ENCODE peak calls at places on chromosomes 1 and 21, in nine cellular contexts. One of them, this sample, is unnamed. For H3K4me1, the result is how much of the 10 kb centered on the place peaks cover.

GRCh38 chr1:203796223-203796747 is 862 bp downstream of the ZBED6 start:
- DNase-seq in heart right ventricle: no peak
- DNase-seq in CD8-positive, alpha-beta memory T cell: peak
- DNase-seq in adrenal gland: peak
- DNase-seq in A549: peak
- DNase-seq in ovary: no peak
- DNase-seq in CD4-positive, alpha-beta memory T cell: peak
- DNase-seq in pancreas: no peak
- DNase-seq in PC-3: peak
- DNase-seq in this sample: no peak

GRCh38 chr1:201769966-201770365 is 59.0 kb upstream of the IPO9 start:
- DNase-seq in heart right ventricle: peak
- DNase-seq in CD8-positive, alpha-beta memory T cell: no peak
- DNase-seq in adrenal gland: no peak
- DNase-seq in A549: no peak
- DNase-seq in ovary: no peak
- DNase-seq in CD4-positive, alpha-beta memory T cell: no peak
- DNase-seq in pancreas: no peak
- DNase-seq in PC-3: no peak
- DNase-seq in this sample: no peak

GRCh38 chr1:10736623-10737267 is 59.7 kb downstream of the CASZ1 start:
- DNase-seq in heart right ventricle: no peak
- DNase-seq in CD8-positive, alpha-beta memory T cell: no peak
- DNase-seq in adrenal gland: peak
- DNase-seq in A549: no peak
- DNase-seq in ovary: no peak
- DNase-seq in CD4-positive, alpha-beta memory T cell: no peak
- DNase-seq in pancreas: peak
- DNase-seq in PC-3: no peak
- DNase-seq in this sample: no peak

GRCh38 chr1:161081151-161081405 is 8.3 kb downstream of the NECTIN4 start:
- DNase-seq in heart right ventricle: no peak
- DNase-seq in CD8-positive, alpha-beta memory T cell: no peak
- DNase-seq in adrenal gland: no peak
- DNase-seq in A549: no peak
- DNase-seq in ovary: no peak
- DNase-seq in CD4-positive, alpha-beta memory T cell: no peak
- DNase-seq in pancreas: no peak
- DNase-seq in PC-3: no peak
- DNase-seq in this sample: peak

GRCh38 chr1:112515311-112516009 is 6.7 kb downstream of the WNT2B start:
- DNase-seq in heart right ventricle: no peak
- DNase-seq in CD8-positive, alpha-beta memory T cell: no peak
- DNase-seq in adrenal gland: peak
- DNase-seq in A549: no peak
- DNase-seq in ovary: no peak
- DNase-seq in CD4-positive, alpha-beta memory T cell: no peak
- DNase-seq in pancreas: no peak
- DNase-seq in PC-3: peak
- DNase-seq in this sample: no peak

GRCh38 chr21:20086508-20086907 is 911.7 kb upstream of the NCAM2 start:
- DNase-seq in heart right ventricle: no peak
- DNase-seq in CD8-positive, alpha-beta memory T cell: no peak
- DNase-seq in adrenal gland: no peak
- DNase-seq in A549: no peak
- DNase-seq in ovary: no peak
- DNase-seq in CD4-positive, alpha-beta memory T cell: no peak
- DNase-seq in pancreas: no peak
- DNase-seq in PC-3: no peak
- DNase-seq in this sample: no peak

GRCh38 chr1:62424412-62424811 is 12.4 kb upstream of the USP1 start:
- DNase-seq in heart right ventricle: no peak
- DNase-seq in CD8-positive, alpha-beta memory T cell: no peak
- DNase-seq in adrenal gland: no peak
- DNase-seq in A549: no peak
- DNase-seq in ovary: no peak
- DNase-seq in CD4-positive, alpha-beta memory T cell: no peak
- DNase-seq in pancreas: no peak
- DNase-seq in PC-3: no peak
- DNase-seq in this sample: no peak

GRCh38 chr1:223140551-223140950 is 2.5 kb downstream of the TLR5 start:
- DNase-seq in heart right ventricle: no peak
- DNase-seq in CD8-positive, alpha-beta memory T cell: no peak
- DNase-seq in adrenal gland: no peak
- DNase-seq in A549: no peak
- DNase-seq in ovary: no peak
- DNase-seq in CD4-positive, alpha-beta memory T cell: no peak
- DNase-seq in pancreas: no peak
- DNase-seq in PC-3: no peak
- DNase-seq in this sample: no peak

GRCh38 chr1:181179980-181180964 is 91.8 kb downstream of the IER5 start:
- DNase-seq in heart right ventricle: peak
- DNase-seq in CD8-positive, alpha-beta memory T cell: no peak
- DNase-seq in adrenal gland: peak
- DNase-seq in A549: no peak
- DNase-seq in ovary: peak
- DNase-seq in CD4-positive, alpha-beta memory T cell: peak
- DNase-seq in pancreas: no peak
- DNase-seq in PC-3: no peak
- DNase-seq in this sample: no peak

GRCh38 chr1:59272507-59272906 is 24.4 kb upstream of the FGGY start:
- DNase-seq in heart right ventricle: no peak
- DNase-seq in CD8-positive, alpha-beta memory T cell: no peak
- DNase-seq in adrenal gland: no peak
- DNase-seq in A549: no peak
- DNase-seq in ovary: no peak
- DNase-seq in CD4-positive, alpha-beta memory T cell: no peak
- DNase-seq in pancreas: no peak
- DNase-seq in PC-3: peak
- DNase-seq in this sample: peak

GRCh38 chr1:92709738-92710137 is 75.2 kb downstream of the EVI5 start:
- DNase-seq in heart right ventricle: no peak
- DNase-seq in CD8-positive, alpha-beta memory T cell: no peak
- DNase-seq in adrenal gland: peak
- DNase-seq in A549: peak
- DNase-seq in ovary: no peak
- DNase-seq in CD4-positive, alpha-beta memory T cell: no peak
- DNase-seq in pancreas: peak
- DNase-seq in PC-3: peak
- DNase-seq in this sample: peak

GRCh38 chr1:43207229-43207853 is 35.2 kb downstream of the CFAP57 start:
- DNase-seq in heart right ventricle: no peak
- DNase-seq in CD8-positive, alpha-beta memory T cell: no peak
- DNase-seq in adrenal gland: no peak
- DNase-seq in A549: peak
- DNase-seq in ovary: no peak
- DNase-seq in CD4-positive, alpha-beta memory T cell: no peak
- DNase-seq in pancreas: no peak
- DNase-seq in PC-3: no peak
- DNase-seq in this sample: peak

GRCh38 chr1:55443175-55443933 is 228.2 kb upstream of the USP24 start:
- DNase-seq in heart right ventricle: peak
- DNase-seq in CD8-positive, alpha-beta memory T cell: no peak
- DNase-seq in adrenal gland: peak
- DNase-seq in A549: peak
- DNase-seq in ovary: peak
- DNase-seq in CD4-positive, alpha-beta memory T cell: no peak
- DNase-seq in pancreas: no peak
- DNase-seq in PC-3: peak
- DNase-seq in this sample: peak

GRCh38 chr1:9181176-9181906 is 52.4 kb upstream of the GPR157 start:
- DNase-seq in heart right ventricle: peak
- DNase-seq in CD8-positive, alpha-beta memory T cell: peak
- DNase-seq in adrenal gland: peak
- DNase-seq in A549: peak
- DNase-seq in ovary: peak
- DNase-seq in CD4-positive, alpha-beta memory T cell: peak
- DNase-seq in pancreas: peak
- DNase-seq in PC-3: peak
- DNase-seq in this sample: no peak

GRCh38 chr1:169119405-169119804 is 12.9 kb downstream of the ATP1B1 start:
- DNase-seq in heart right ventricle: no peak
- DNase-seq in CD8-positive, alpha-beta memory T cell: no peak
- DNase-seq in adrenal gland: no peak
- DNase-seq in A549: peak
- DNase-seq in ovary: no peak
- DNase-seq in CD4-positive, alpha-beta memory T cell: no peak
- DNase-seq in pancreas: no peak
- DNase-seq in PC-3: peak
- DNase-seq in this sample: no peak
- H3K4me1 ChIP-seq in heart right ventricle: under half
- H3K4me1 ChIP-seq in CD8-positive, alpha-beta memory T cell: under half
- H3K4me1 ChIP-seq in adrenal gland: under half
- H3K4me1 ChIP-seq in A549: half or more
- H3K4me1 ChIP-seq in ovary: under half
- H3K4me1 ChIP-seq in CD4-positive, alpha-beta memory T cell: under half
- H3K4me1 ChIP-seq in pancreas: under half
- H3K4me1 ChIP-seq in PC-3: under half
- H3K4me1 ChIP-seq in this sample: under half

GRCh38 chr1:24793762-24794161 is 48.5 kb downstream of the CLIC4 start:
- DNase-seq in heart right ventricle: no peak
- DNase-seq in CD8-positive, alpha-beta memory T cell: no peak
- DNase-seq in adrenal gland: no peak
- DNase-seq in A549: peak
- DNase-seq in ovary: no peak
- DNase-seq in CD4-positive, alpha-beta memory T cell: no peak
- DNase-seq in pancreas: no peak
- DNase-seq in PC-3: no peak
- DNase-seq in this sample: peak

GRCh38 chr1:24790490-24790889 is 45.2 kb downstream of the CLIC4 start:
- DNase-seq in heart right ventricle: no peak
- DNase-seq in CD8-positive, alpha-beta memory T cell: no peak
- DNase-seq in adrenal gland: no peak
- DNase-seq in A549: no peak
- DNase-seq in ovary: no peak
- DNase-seq in CD4-positive, alpha-beta memory T cell: no peak
- DNase-seq in pancreas: no peak
- DNase-seq in PC-3: no peak
- DNase-seq in this sample: no peak

GRCh38 chr1:24801169-24801568 is 55.9 kb downstream of the CLIC4 start:
- DNase-seq in heart right ventricle: no peak
- DNase-seq in CD8-positive, alpha-beta memory T cell: no peak
- DNase-seq in adrenal gland: no peak
- DNase-seq in A549: no peak
- DNase-seq in ovary: no peak
- DNase-seq in CD4-positive, alpha-beta memory T cell: no peak
- DNase-seq in pancreas: no peak
- DNase-seq in PC-3: no peak
- DNase-seq in this sample: no peak

GRCh38 chr1:24796524-24796923 is 51.3 kb downstream of the CLIC4 start:
- DNase-seq in heart right ventricle: no peak
- DNase-seq in CD8-positive, alpha-beta memory T cell: no peak
- DNase-seq in adrenal gland: no peak
- DNase-seq in A549: no peak
- DNase-seq in ovary: no peak
- DNase-seq in CD4-positive, alpha-beta memory T cell: no peak
- DNase-seq in pancreas: no peak
- DNase-seq in PC-3: no peak
- DNase-seq in this sample: no peak

GRCh38 chr1:24795236-24795635 is 50.0 kb downstream of the CLIC4 start:
- DNase-seq in heart right ventricle: no peak
- DNase-seq in CD8-positive, alpha-beta memory T cell: no peak
- DNase-seq in adrenal gland: no peak
- DNase-seq in A549: no peak
- DNase-seq in ovary: no peak
- DNase-seq in CD4-positive, alpha-beta memory T cell: no peak
- DNase-seq in pancreas: no peak
- DNase-seq in PC-3: no peak
- DNase-seq in this sample: no peak
- H3K27ac ChIP-seq in heart right ventricle: peak
- H3K27ac ChIP-seq in CD8-positive, alpha-beta memory T cell: no peak
- H3K27ac ChIP-seq in adrenal gland: no peak
- H3K27ac ChIP-seq in A549: peak
- H3K27ac ChIP-seq in ovary: no peak
- H3K27ac ChIP-seq in CD4-positive, alpha-beta memory T cell: no peak
- H3K27ac ChIP-seq in pancreas: no peak
- H3K27ac ChIP-seq in PC-3: no peak
- H3K27ac ChIP-seq in this sample: no peak

DNA sequence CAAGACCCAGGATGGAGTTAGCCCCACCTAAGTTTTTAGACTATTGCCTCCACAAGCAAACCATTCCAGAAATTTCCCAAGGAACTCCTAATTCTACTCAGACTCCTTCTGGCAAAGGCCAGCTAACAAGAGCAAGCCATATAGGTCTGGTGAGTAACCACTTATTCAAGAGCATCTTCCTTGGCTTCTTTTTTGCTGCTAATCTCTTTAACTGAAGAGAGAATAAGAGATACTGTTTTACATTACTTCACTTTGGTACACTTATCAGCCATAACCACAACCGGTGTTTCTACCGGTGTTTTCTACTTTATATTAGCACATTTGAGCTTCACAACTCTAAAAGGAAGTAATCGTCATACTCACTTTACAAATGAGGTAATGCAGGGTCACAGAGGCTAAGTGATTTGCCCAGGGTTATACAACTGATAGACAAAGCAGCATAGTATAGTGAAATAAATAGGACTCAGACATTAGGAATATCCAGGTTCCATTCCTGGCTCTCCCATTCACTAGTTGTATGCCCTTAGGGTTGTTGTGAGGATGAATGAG is 1.7 kb upstream of the EPS15 start:
- DNase-seq in heart right ventricle: no peak
- DNase-seq in CD8-positive, alpha-beta memory T cell: no peak
- DNase-seq in adrenal gland: no peak
- DNase-seq in A549: no peak
- DNase-seq in ovary: no peak
- DNase-seq in CD4-positive, alpha-beta memory T cell: peak
- DNase-seq in pancreas: no peak
- DNase-seq in PC-3: no peak
- DNase-seq in this sample: peak
- H3K4me1 ChIP-seq in heart right ventricle: under half
- H3K4me1 ChIP-seq in CD8-positive, alpha-beta memory T cell: under half
- H3K4me1 ChIP-seq in adrenal gland: under half
- H3K4me1 ChIP-seq in A549: under half
- H3K4me1 ChIP-seq in ovary: under half
- H3K4me1 ChIP-seq in CD4-positive, alpha-beta memory T cell: under half
- H3K4me1 ChIP-seq in pancreas: under half
- H3K4me1 ChIP-seq in PC-3: under half
- H3K4me1 ChIP-seq in this sample: under half

DNA sequence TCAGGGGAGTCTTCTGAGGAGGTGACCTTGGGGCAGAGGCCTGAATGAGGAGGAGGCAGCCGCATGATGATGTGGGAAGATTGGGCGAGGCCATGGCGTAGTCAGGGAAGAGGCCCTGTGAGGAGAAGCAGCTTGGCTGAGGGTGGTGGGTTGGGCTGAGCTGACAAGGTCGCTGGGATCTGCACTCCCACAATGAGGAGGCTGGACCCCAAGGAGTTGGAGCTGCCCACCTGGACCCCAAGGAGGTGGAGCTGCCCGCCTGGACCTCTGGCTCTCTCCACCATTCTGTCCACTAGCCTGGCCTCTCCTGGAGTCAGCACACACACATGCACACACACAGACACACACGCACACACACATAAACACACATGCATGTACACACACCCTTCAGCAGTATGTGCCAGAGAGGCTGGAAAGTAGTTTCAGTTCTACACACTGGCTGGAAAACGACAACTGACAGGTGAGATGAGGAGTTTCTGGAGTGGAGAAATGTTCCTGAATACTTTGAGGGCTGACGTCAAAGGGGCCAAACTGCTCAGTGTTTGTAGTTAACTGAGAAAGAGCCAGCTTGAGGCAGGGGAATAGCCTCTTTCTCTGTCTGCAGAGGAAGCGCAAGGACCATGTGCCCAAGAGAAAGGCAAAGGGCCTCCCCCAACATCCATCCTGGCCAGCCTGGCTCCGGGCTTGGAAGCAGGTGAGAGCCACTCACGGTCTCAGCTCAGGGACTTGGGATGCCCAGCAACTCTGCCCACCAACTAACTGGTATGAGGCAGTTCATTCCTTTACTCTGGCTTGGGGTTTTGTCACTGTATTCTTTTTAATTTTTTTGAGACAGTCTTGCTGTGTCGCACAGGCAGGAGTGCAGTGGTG is 7.1 kb downstream of the SMPDL3B start:
- DNase-seq in heart right ventricle: no peak
- DNase-seq in CD8-positive, alpha-beta memory T cell: no peak
- DNase-seq in adrenal gland: no peak
- DNase-seq in A549: no peak
- DNase-seq in ovary: no peak
- DNase-seq in CD4-positive, alpha-beta memory T cell: no peak
- DNase-seq in pancreas: no peak
- DNase-seq in PC-3: no peak
- DNase-seq in this sample: no peak
- H3K27ac ChIP-seq in heart right ventricle: no peak
- H3K27ac ChIP-seq in CD8-positive, alpha-beta memory T cell: no peak
- H3K27ac ChIP-seq in adrenal gland: no peak
- H3K27ac ChIP-seq in A549: no peak
- H3K27ac ChIP-seq in ovary: no peak
- H3K27ac ChIP-seq in CD4-positive, alpha-beta memory T cell: no peak
- H3K27ac ChIP-seq in pancreas: no peak
- H3K27ac ChIP-seq in PC-3: no peak
- H3K27ac ChIP-seq in this sample: no peak